ENCODE peak calls at places on chromosomes 13 and 19, in nine cellular contexts. One of them, this sample, is unnamed.

GRCh38 chr13:107476068-107476467 is 739.3 kb downstream of the LIG4 start:
- DNase-seq in coronary artery: no peak
- DNase-seq in stimulated activated CD8-positive, alpha-beta memory T cell treated with anti-CD3 and anti-CD28 coated beads, Interleukin-7, amount 100 ng/mL, for 24 hours: no peak
- DNase-seq in thoracic aorta: no peak
- DNase-seq in stimulated activated CD4-positive, alpha-beta T cell treated with anti-CD3 and anti-CD28 coated beads, Interleukin-2, amount 100 ng/mL, for 48 hours: no peak
- DNase-seq in RWPE1: no peak
- DNase-seq in occipital lobe: no peak
- DNase-seq in astrocyte of the spinal cord: no peak
- DNase-seq in activated CD4-positive, alpha-beta T cell treated with anti-CD3 and anti-CD28 coated beads, Interleukin-2, amount 50 U/mL, for 24 hours: no peak
- DNase-seq in this sample: no peak

GRCh38 chr19:3586124-3586626 is 897 bp downstream of the GIPC3 start:
- DNase-seq in activated CD4-positive, alpha-beta T cell treated with anti-CD3 and anti-CD28 coated beads, Interleukin-2, amount 50 U/mL, for 24 hours: no peak
- DNase-seq in astrocyte of the spinal cord: no peak
- DNase-seq in stimulated activated CD8-positive, alpha-beta memory T cell treated with anti-CD3 and anti-CD28 coated beads, Interleukin-7, amount 100 ng/mL, for 24 hours: no peak
- DNase-seq in RWPE1: no peak
- DNase-seq in coronary artery: no peak
- DNase-seq in stimulated activated CD4-positive, alpha-beta T cell treated with anti-CD3 and anti-CD28 coated beads, Interleukin-2, amount 100 ng/mL, for 48 hours: peak
- DNase-seq in thoracic aorta: no peak
- DNase-seq in occipital lobe: no peak
- DNase-seq in this sample: no peak

GRCh38 chr19:39514840-39515550 is at the start of gene SELENOV:
- DNase-seq in astrocyte of the spinal cord: no peak
- DNase-seq in stimulated activated CD4-positive, alpha-beta T cell treated with anti-CD3 and anti-CD28 coated beads, Interleukin-2, amount 100 ng/mL, for 48 hours: no peak
- DNase-seq in coronary artery: no peak
- DNase-seq in stimulated activated CD8-positive, alpha-beta memory T cell treated with anti-CD3 and anti-CD28 coated beads, Interleukin-7, amount 100 ng/mL, for 24 hours: no peak
- DNase-seq in activated CD4-positive, alpha-beta T cell treated with anti-CD3 and anti-CD28 coated beads, Interleukin-2, amount 50 U/mL, for 24 hours: no peak
- DNase-seq in thoracic aorta: no peak
- DNase-seq in RWPE1: no peak
- DNase-seq in occipital lobe: no peak
- DNase-seq in this sample: no peak

GRCh38 chr19:18468517-18468916 is 30.6 kb upstream of the ISYNA1 start:
- DNase-seq in stimulated activated CD4-positive, alpha-beta T cell treated with anti-CD3 and anti-CD28 coated beads, Interleukin-2, amount 100 ng/mL, for 48 hours: no peak
- DNase-seq in activated CD4-positive, alpha-beta T cell treated with anti-CD3 and anti-CD28 coated beads, Interleukin-2, amount 50 U/mL, for 24 hours: no peak
- DNase-seq in RWPE1: no peak
- DNase-seq in astrocyte of the spinal cord: no peak
- DNase-seq in stimulated activated CD8-positive, alpha-beta memory T cell treated with anti-CD3 and anti-CD28 coated beads, Interleukin-7, amount 100 ng/mL, for 24 hours: no peak
- DNase-seq in coronary artery: no peak
- DNase-seq in thoracic aorta: no peak
- DNase-seq in occipital lobe: no peak
- DNase-seq in this sample: no peak

GRCh38 chr13:82933986-82934385 is 948.3 kb downstream of the SLITRK1 start:
- DNase-seq in occipital lobe: no peak
- DNase-seq in activated CD4-positive, alpha-beta T cell treated with anti-CD3 and anti-CD28 coated beads, Interleukin-2, amount 50 U/mL, for 24 hours: no peak
- DNase-seq in RWPE1: no peak
- DNase-seq in stimulated activated CD4-positive, alpha-beta T cell treated with anti-CD3 and anti-CD28 coated beads, Interleukin-2, amount 100 ng/mL, for 48 hours: no peak
- DNase-seq in astrocyte of the spinal cord: no peak
- DNase-seq in thoracic aorta: no peak
- DNase-seq in coronary artery: no peak
- DNase-seq in stimulated activated CD8-positive, alpha-beta memory T cell treated with anti-CD3 and anti-CD28 coated beads, Interleukin-7, amount 100 ng/mL, for 24 hours: no peak
- DNase-seq in this sample: no peak

GRCh38 chr13:91946498-91947070 is 548.2 kb downstream of the GPC5 start:
- DNase-seq in thoracic aorta: no peak
- DNase-seq in activated CD4-positive, alpha-beta T cell treated with anti-CD3 and anti-CD28 coated beads, Interleukin-2, amount 50 U/mL, for 24 hours: no peak
- DNase-seq in RWPE1: peak
- DNase-seq in stimulated activated CD8-positive, alpha-beta memory T cell treated with anti-CD3 and anti-CD28 coated beads, Interleukin-7, amount 100 ng/mL, for 24 hours: no peak
- DNase-seq in stimulated activated CD4-positive, alpha-beta T cell treated with anti-CD3 and anti-CD28 coated beads, Interleukin-2, amount 100 ng/mL, for 48 hours: no peak
- DNase-seq in coronary artery: no peak
- DNase-seq in astrocyte of the spinal cord: peak
- DNase-seq in occipital lobe: no peak
- DNase-seq in this sample: no peak

GRCh38 chr19:53094749-53095575 is 8.3 kb downstream of the ZNF160 start:
- DNase-seq in stimulated activated CD4-positive, alpha-beta T cell treated with anti-CD3 and anti-CD28 coated beads, Interleukin-2, amount 100 ng/mL, for 48 hours: no peak
- DNase-seq in activated CD4-positive, alpha-beta T cell treated with anti-CD3 and anti-CD28 coated beads, Interleukin-2, amount 50 U/mL, for 24 hours: no peak
- DNase-seq in occipital lobe: no peak
- DNase-seq in coronary artery: no peak
- DNase-seq in astrocyte of the spinal cord: no peak
- DNase-seq in RWPE1: no peak
- DNase-seq in stimulated activated CD8-positive, alpha-beta memory T cell treated with anti-CD3 and anti-CD28 coated beads, Interleukin-7, amount 100 ng/mL, for 24 hours: no peak
- DNase-seq in thoracic aorta: no peak
- DNase-seq in this sample: no peak

GRCh38 chr19:6849876-6850275 is 37.5 kb upstream of the ADGRE1 start:
- DNase-seq in activated CD4-positive, alpha-beta T cell treated with anti-CD3 and anti-CD28 coated beads, Interleukin-2, amount 50 U/mL, for 24 hours: no peak
- DNase-seq in RWPE1: no peak
- DNase-seq in stimulated activated CD8-positive, alpha-beta memory T cell treated with anti-CD3 and anti-CD28 coated beads, Interleukin-7, amount 100 ng/mL, for 24 hours: no peak
- DNase-seq in thoracic aorta: no peak
- DNase-seq in coronary artery: no peak
- DNase-seq in occipital lobe: no peak
- DNase-seq in astrocyte of the spinal cord: no peak
- DNase-seq in stimulated activated CD4-positive, alpha-beta T cell treated with anti-CD3 and anti-CD28 coated beads, Interleukin-2, amount 100 ng/mL, for 48 hours: no peak
- DNase-seq in this sample: no peak

GRCh38 chr19:5804516-5805464 is at the start of gene NRTN:
- DNase-seq in thoracic aorta: no peak
- DNase-seq in RWPE1: peak
- DNase-seq in astrocyte of the spinal cord: no peak
- DNase-seq in stimulated activated CD8-positive, alpha-beta memory T cell treated with anti-CD3 and anti-CD28 coated beads, Interleukin-7, amount 100 ng/mL, for 24 hours: no peak
- DNase-seq in activated CD4-positive, alpha-beta T cell treated with anti-CD3 and anti-CD28 coated beads, Interleukin-2, amount 50 U/mL, for 24 hours: no peak
- DNase-seq in coronary artery: no peak
- DNase-seq in occipital lobe: no peak
- DNase-seq in stimulated activated CD4-positive, alpha-beta T cell treated with anti-CD3 and anti-CD28 coated beads, Interleukin-2, amount 100 ng/mL, for 48 hours: no peak
- DNase-seq in this sample: no peak

GRCh38 chr13:110525328-110526319 is 35.9 kb downstream of the RAB20 start:
- DNase-seq in stimulated activated CD4-positive, alpha-beta T cell treated with anti-CD3 and anti-CD28 coated beads, Interleukin-2, amount 100 ng/mL, for 48 hours: no peak
- DNase-seq in astrocyte of the spinal cord: no peak
- DNase-seq in occipital lobe: no peak
- DNase-seq in stimulated activated CD8-positive, alpha-beta memory T cell treated with anti-CD3 and anti-CD28 coated beads, Interleukin-7, amount 100 ng/mL, for 24 hours: no peak
- DNase-seq in RWPE1: no peak
- DNase-seq in activated CD4-positive, alpha-beta T cell treated with anti-CD3 and anti-CD28 coated beads, Interleukin-2, amount 50 U/mL, for 24 hours: no peak
- DNase-seq in coronary artery: no peak
- DNase-seq in thoracic aorta: no peak
- DNase-seq in this sample: no peak

GRCh38 chr13:34578471-34578870 is 363.6 kb upstream of the NBEA start:
- DNase-seq in RWPE1: peak
- DNase-seq in activated CD4-positive, alpha-beta T cell treated with anti-CD3 and anti-CD28 coated beads, Interleukin-2, amount 50 U/mL, for 24 hours: no peak
- DNase-seq in thoracic aorta: no peak
- DNase-seq in stimulated activated CD8-positive, alpha-beta memory T cell treated with anti-CD3 and anti-CD28 coated beads, Interleukin-7, amount 100 ng/mL, for 24 hours: no peak
- DNase-seq in occipital lobe: no peak
- DNase-seq in coronary artery: no peak
- DNase-seq in astrocyte of the spinal cord: no peak
- DNase-seq in stimulated activated CD4-positive, alpha-beta T cell treated with anti-CD3 and anti-CD28 coated beads, Interleukin-2, amount 100 ng/mL, for 48 hours: no peak
- DNase-seq in this sample: no peak

GRCh38 chr19:55648657-55649578 is 906 bp downstream of the CCDC106 start:
- DNase-seq in coronary artery: no peak
- DNase-seq in astrocyte of the spinal cord: no peak
- DNase-seq in stimulated activated CD8-positive, alpha-beta memory T cell treated with anti-CD3 and anti-CD28 coated beads, Interleukin-7, amount 100 ng/mL, for 24 hours: no peak
- DNase-seq in occipital lobe: no peak
- DNase-seq in stimulated activated CD4-positive, alpha-beta T cell treated with anti-CD3 and anti-CD28 coated beads, Interleukin-2, amount 100 ng/mL, for 48 hours: no peak
- DNase-seq in activated CD4-positive, alpha-beta T cell treated with anti-CD3 and anti-CD28 coated beads, Interleukin-2, amount 50 U/mL, for 24 hours: no peak
- DNase-seq in thoracic aorta: no peak
- DNase-seq in RWPE1: no peak
- DNase-seq in this sample: no peak

GRCh38 chr13:34013061-34013460 is 195.1 kb downstream of the RFC3 start:
- DNase-seq in astrocyte of the spinal cord: no peak
- DNase-seq in RWPE1: no peak
- DNase-seq in coronary artery: no peak
- DNase-seq in thoracic aorta: no peak
- DNase-seq in occipital lobe: no peak
- DNase-seq in activated CD4-positive, alpha-beta T cell treated with anti-CD3 and anti-CD28 coated beads, Interleukin-2, amount 50 U/mL, for 24 hours: no peak
- DNase-seq in stimulated activated CD4-positive, alpha-beta T cell treated with anti-CD3 and anti-CD28 coated beads, Interleukin-2, amount 100 ng/mL, for 48 hours: no peak
- DNase-seq in stimulated activated CD8-positive, alpha-beta memory T cell treated with anti-CD3 and anti-CD28 coated beads, Interleukin-7, amount 100 ng/mL, for 24 hours: no peak
- DNase-seq in this sample: no peak

GRCh38 chr19:46373573-46374359 is 26.9 kb downstream of the PPP5C start:
- DNase-seq in stimulated activated CD4-positive, alpha-beta T cell treated with anti-CD3 and anti-CD28 coated beads, Interleukin-2, amount 100 ng/mL, for 48 hours: no peak
- DNase-seq in RWPE1: peak
- DNase-seq in occipital lobe: no peak
- DNase-seq in thoracic aorta: peak
- DNase-seq in astrocyte of the spinal cord: peak
- DNase-seq in activated CD4-positive, alpha-beta T cell treated with anti-CD3 and anti-CD28 coated beads, Interleukin-2, amount 50 U/mL, for 24 hours: no peak
- DNase-seq in stimulated activated CD8-positive, alpha-beta memory T cell treated with anti-CD3 and anti-CD28 coated beads, Interleukin-7, amount 100 ng/mL, for 24 hours: no peak
- DNase-seq in coronary artery: peak
- DNase-seq in this sample: no peak

GRCh38 chr19:7742991-7743390 is 4.3 kb downstream of the CD209 start:
- DNase-seq in occipital lobe: no peak
- DNase-seq in activated CD4-positive, alpha-beta T cell treated with anti-CD3 and anti-CD28 coated beads, Interleukin-2, amount 50 U/mL, for 24 hours: no peak
- DNase-seq in coronary artery: no peak
- DNase-seq in thoracic aorta: no peak
- DNase-seq in RWPE1: no peak
- DNase-seq in stimulated activated CD8-positive, alpha-beta memory T cell treated with anti-CD3 and anti-CD28 coated beads, Interleukin-7, amount 100 ng/mL, for 24 hours: no peak
- DNase-seq in stimulated activated CD4-positive, alpha-beta T cell treated with anti-CD3 and anti-CD28 coated beads, Interleukin-2, amount 100 ng/mL, for 48 hours: no peak
- DNase-seq in astrocyte of the spinal cord: no peak
- DNase-seq in this sample: no peak

GRCh38 chr13:108549989-108550388 is 79.4 kb upstream of the MYO16 start:
- DNase-seq in RWPE1: no peak
- DNase-seq in activated CD4-positive, alpha-beta T cell treated with anti-CD3 and anti-CD28 coated beads, Interleukin-2, amount 50 U/mL, for 24 hours: no peak
- DNase-seq in stimulated activated CD4-positive, alpha-beta T cell treated with anti-CD3 and anti-CD28 coated beads, Interleukin-2, amount 100 ng/mL, for 48 hours: no peak
- DNase-seq in stimulated activated CD8-positive, alpha-beta memory T cell treated with anti-CD3 and anti-CD28 coated beads, Interleukin-7, amount 100 ng/mL, for 24 hours: no peak
- DNase-seq in astrocyte of the spinal cord: no peak
- DNase-seq in coronary artery: no peak
- DNase-seq in occipital lobe: no peak
- DNase-seq in thoracic aorta: no peak
- DNase-seq in this sample: no peak

GRCh38 chr13:107296804-107297203 is 728.9 kb upstream of the ARGLU1 start:
- DNase-seq in stimulated activated CD4-positive, alpha-beta T cell treated with anti-CD3 and anti-CD28 coated beads, Interleukin-2, amount 100 ng/mL, for 48 hours: no peak
- DNase-seq in RWPE1: peak
- DNase-seq in thoracic aorta: no peak
- DNase-seq in stimulated activated CD8-positive, alpha-beta memory T cell treated with anti-CD3 and anti-CD28 coated beads, Interleukin-7, amount 100 ng/mL, for 24 hours: no peak
- DNase-seq in coronary artery: no peak
- DNase-seq in occipital lobe: no peak
- DNase-seq in astrocyte of the spinal cord: peak
- DNase-seq in activated CD4-positive, alpha-beta T cell treated with anti-CD3 and anti-CD28 coated beads, Interleukin-2, amount 50 U/mL, for 24 hours: no peak
- DNase-seq in this sample: no peak

GRCh38 chr19:15181394-15181793 is 19.4 kb downstream of the NOTCH3 start:
- DNase-seq in astrocyte of the spinal cord: no peak
- DNase-seq in occipital lobe: no peak
- DNase-seq in activated CD4-positive, alpha-beta T cell treated with anti-CD3 and anti-CD28 coated beads, Interleukin-2, amount 50 U/mL, for 24 hours: no peak
- DNase-seq in stimulated activated CD4-positive, alpha-beta T cell treated with anti-CD3 and anti-CD28 coated beads, Interleukin-2, amount 100 ng/mL, for 48 hours: no peak
- DNase-seq in stimulated activated CD8-positive, alpha-beta memory T cell treated with anti-CD3 and anti-CD28 coated beads, Interleukin-7, amount 100 ng/mL, for 24 hours: no peak
- DNase-seq in RWPE1: no peak
- DNase-seq in thoracic aorta: no peak
- DNase-seq in coronary artery: no peak
- DNase-seq in this sample: no peak

GRCh38 chr19:15110418-15110815 is 3.2 kb downstream of the SYDE1 start:
- DNase-seq in stimulated activated CD8-positive, alpha-beta memory T cell treated with anti-CD3 and anti-CD28 coated beads, Interleukin-7, amount 100 ng/mL, for 24 hours: no peak
- DNase-seq in coronary artery: no peak
- DNase-seq in RWPE1: no peak
- DNase-seq in activated CD4-positive, alpha-beta T cell treated with anti-CD3 and anti-CD28 coated beads, Interleukin-2, amount 50 U/mL, for 24 hours: no peak
- DNase-seq in stimulated activated CD4-positive, alpha-beta T cell treated with anti-CD3 and anti-CD28 coated beads, Interleukin-2, amount 100 ng/mL, for 48 hours: no peak
- DNase-seq in occipital lobe: no peak
- DNase-seq in astrocyte of the spinal cord: no peak
- DNase-seq in thoracic aorta: no peak
- DNase-seq in this sample: no peak

GRCh38 chr19:2549701-2550191 is 73.8 kb downstream of the GADD45B start:
- DNase-seq in activated CD4-positive, alpha-beta T cell treated with anti-CD3 and anti-CD28 coated beads, Interleukin-2, amount 50 U/mL, for 24 hours: no peak
- DNase-seq in astrocyte of the spinal cord: peak
- DNase-seq in RWPE1: no peak
- DNase-seq in occipital lobe: peak
- DNase-seq in coronary artery: peak
- DNase-seq in stimulated activated CD8-positive, alpha-beta memory T cell treated with anti-CD3 and anti-CD28 coated beads, Interleukin-7, amount 100 ng/mL, for 24 hours: no peak
- DNase-seq in thoracic aorta: no peak
- DNase-seq in stimulated activated CD4-positive, alpha-beta T cell treated with anti-CD3 and anti-CD28 coated beads, Interleukin-2, amount 100 ng/mL, for 48 hours: no peak
- DNase-seq in this sample: no peak

GRCh38 chr13:109394311-109394988 is 391.9 kb downstream of the IRS2 start:
- DNase-seq in RWPE1: no peak
- DNase-seq in coronary artery: no peak
- DNase-seq in stimulated activated CD8-positive, alpha-beta memory T cell treated with anti-CD3 and anti-CD28 coated beads, Interleukin-7, amount 100 ng/mL, for 24 hours: no peak
- DNase-seq in stimulated activated CD4-positive, alpha-beta T cell treated with anti-CD3 and anti-CD28 coated beads, Interleukin-2, amount 100 ng/mL, for 48 hours: no peak
- DNase-seq in activated CD4-positive, alpha-beta T cell treated with anti-CD3 and anti-CD28 coated beads, Interleukin-2, amount 50 U/mL, for 24 hours: no peak
- DNase-seq in astrocyte of the spinal cord: no peak
- DNase-seq in thoracic aorta: no peak
- DNase-seq in occipital lobe: no peak
- DNase-seq in this sample: no peak

GRCh38 chr19:33810821-33811220 is 14.2 kb downstream of the KCTD15 start:
- DNase-seq in activated CD4-positive, alpha-beta T cell treated with anti-CD3 and anti-CD28 coated beads, Interleukin-2, amount 50 U/mL, for 24 hours: no peak
- DNase-seq in thoracic aorta: no peak
- DNase-seq in RWPE1: no peak
- DNase-seq in stimulated activated CD8-positive, alpha-beta memory T cell treated with anti-CD3 and anti-CD28 coated beads, Interleukin-7, amount 100 ng/mL, for 24 hours: no peak
- DNase-seq in astrocyte of the spinal cord: no peak
- DNase-seq in coronary artery: no peak
- DNase-seq in stimulated activated CD4-positive, alpha-beta T cell treated with anti-CD3 and anti-CD28 coated beads, Interleukin-2, amount 100 ng/mL, for 48 hours: no peak
- DNase-seq in occipital lobe: no peak
- DNase-seq in this sample: no peak

GRCh38 chr19:35903550-35904179 is 1.3 kb downstream of the HCST start:
- DNase-seq in RWPE1: peak
- DNase-seq in occipital lobe: peak
- DNase-seq in thoracic aorta: no peak
- DNase-seq in activated CD4-positive, alpha-beta T cell treated with anti-CD3 and anti-CD28 coated beads, Interleukin-2, amount 50 U/mL, for 24 hours: peak
- DNase-seq in coronary artery: no peak
- DNase-seq in stimulated activated CD8-positive, alpha-beta memory T cell treated with anti-CD3 and anti-CD28 coated beads, Interleukin-7, amount 100 ng/mL, for 24 hours: peak
- DNase-seq in stimulated activated CD4-positive, alpha-beta T cell treated with anti-CD3 and anti-CD28 coated beads, Interleukin-2, amount 100 ng/mL, for 48 hours: peak
- DNase-seq in astrocyte of the spinal cord: peak
- DNase-seq in this sample: no peak

GRCh38 chr13:110311721-110312668 is 4.9 kb downstream of the COL4A2 start:
- DNase-seq in activated CD4-positive, alpha-beta T cell treated with anti-CD3 and anti-CD28 coated beads, Interleukin-2, amount 50 U/mL, for 24 hours: no peak
- DNase-seq in occipital lobe: no peak
- DNase-seq in astrocyte of the spinal cord: no peak
- DNase-seq in stimulated activated CD8-positive, alpha-beta memory T cell treated with anti-CD3 and anti-CD28 coated beads, Interleukin-7, amount 100 ng/mL, for 24 hours: no peak
- DNase-seq in thoracic aorta: no peak
- DNase-seq in stimulated activated CD4-positive, alpha-beta T cell treated with anti-CD3 and anti-CD28 coated beads, Interleukin-2, amount 100 ng/mL, for 48 hours: no peak
- DNase-seq in coronary artery: peak
- DNase-seq in RWPE1: no peak
- DNase-seq in this sample: no peak

GRCh38 chr13:33152389-33152788 is 133.2 kb downstream of the STARD13 start:
- DNase-seq in RWPE1: no peak
- DNase-seq in activated CD4-positive, alpha-beta T cell treated with anti-CD3 and anti-CD28 coated beads, Interleukin-2, amount 50 U/mL, for 24 hours: no peak
- DNase-seq in stimulated activated CD4-positive, alpha-beta T cell treated with anti-CD3 and anti-CD28 coated beads, Interleukin-2, amount 100 ng/mL, for 48 hours: no peak
- DNase-seq in stimulated activated CD8-positive, alpha-beta memory T cell treated with anti-CD3 and anti-CD28 coated beads, Interleukin-7, amount 100 ng/mL, for 24 hours: no peak
- DNase-seq in thoracic aorta: no peak
- DNase-seq in occipital lobe: no peak
- DNase-seq in coronary artery: no peak
- DNase-seq in astrocyte of the spinal cord: no peak
- DNase-seq in this sample: no peak

GRCh38 chr13:110628952-110629701 is 13.8 kb downstream of the NAXD start:
- DNase-seq in stimulated activated CD8-positive, alpha-beta memory T cell treated with anti-CD3 and anti-CD28 coated beads, Interleukin-7, amount 100 ng/mL, for 24 hours: no peak
- DNase-seq in astrocyte of the spinal cord: no peak
- DNase-seq in thoracic aorta: no peak
- DNase-seq in coronary artery: no peak
- DNase-seq in RWPE1: no peak
- DNase-seq in occipital lobe: no peak
- DNase-seq in stimulated activated CD4-positive, alpha-beta T cell treated with anti-CD3 and anti-CD28 coated beads, Interleukin-2, amount 100 ng/mL, for 48 hours: no peak
- DNase-seq in activated CD4-positive, alpha-beta T cell treated with anti-CD3 and anti-CD28 coated beads, Interleukin-2, amount 50 U/mL, for 24 hours: no peak
- DNase-seq in this sample: no peak

GRCh38 chr13:36098080-36098479 is 33.1 kb downstream of the DCLK1 start:
- DNase-seq in occipital lobe: no peak
- DNase-seq in RWPE1: no peak
- DNase-seq in coronary artery: no peak
- DNase-seq in activated CD4-positive, alpha-beta T cell treated with anti-CD3 and anti-CD28 coated beads, Interleukin-2, amount 50 U/mL, for 24 hours: no peak
- DNase-seq in stimulated activated CD8-positive, alpha-beta memory T cell treated with anti-CD3 and anti-CD28 coated beads, Interleukin-7, amount 100 ng/mL, for 24 hours: no peak
- DNase-seq in thoracic aorta: no peak
- DNase-seq in stimulated activated CD4-positive, alpha-beta T cell treated with anti-CD3 and anti-CD28 coated beads, Interleukin-2, amount 100 ng/mL, for 48 hours: no peak
- DNase-seq in astrocyte of the spinal cord: no peak
- DNase-seq in this sample: no peak

This sample was measured in GOT3.